ENCODE peak calls at places on chromosome 13, in four cellular contexts. One of them, this sample, is unnamed.

GRCh38 chr13:72875233-72875632 is 93.3 kb downstream of the PIBF1 start:
- DNase-seq in NCI-H2081: no peak
- DNase-seq in stimulated activated CD8-positive, alpha-beta memory T cell treated with anti-CD3 and anti-CD28 coated beads, Interleukin-15, amount 100 ng/mL, for 4 hours: no peak
- DNase-seq in T-helper 9 cell: no peak
- DNase-seq in this sample: no peak

GRCh38 chr13:24119593-24120508 is 40.7 kb upstream of the SPATA13 start:
- DNase-seq in NCI-H2081: no peak
- DNase-seq in T-helper 9 cell: no peak
- DNase-seq in stimulated activated CD8-positive, alpha-beta memory T cell treated with anti-CD3 and anti-CD28 coated beads, Interleukin-15, amount 100 ng/mL, for 4 hours: no peak
- DNase-seq in this sample: no peak

GRCh38 chr13:99969934-99970760 is 1.4 kb downstream of the ZIC5 start:
- DNase-seq in stimulated activated CD8-positive, alpha-beta memory T cell treated with anti-CD3 and anti-CD28 coated beads, Interleukin-15, amount 100 ng/mL, for 4 hours: peak; percentile 47
- DNase-seq in T-helper 9 cell: no peak
- DNase-seq in NCI-H2081: peak; percentile 54
- DNase-seq in this sample: no peak

GRCh38 chr13:100549316-100549715 is 39.3 kb downstream of the GGACT start:
- DNase-seq in stimulated activated CD8-positive, alpha-beta memory T cell treated with anti-CD3 and anti-CD28 coated beads, Interleukin-15, amount 100 ng/mL, for 4 hours: no peak
- DNase-seq in NCI-H2081: no peak
- DNase-seq in T-helper 9 cell: no peak
- DNase-seq in this sample: no peak

GRCh38 chr13:51532736-51533197 is 51.5 kb upstream of the WDFY2 start:
- DNase-seq in stimulated activated CD8-positive, alpha-beta memory T cell treated with anti-CD3 and anti-CD28 coated beads, Interleukin-15, amount 100 ng/mL, for 4 hours: no peak
- DNase-seq in NCI-H2081: no peak
- DNase-seq in T-helper 9 cell: no peak
- DNase-seq in this sample: no peak

GRCh38 chr13:59111711-59112110 is 1052.0 kb downstream of the DIAPH3 start:
- DNase-seq in NCI-H2081: no peak
- DNase-seq in T-helper 9 cell: no peak
- DNase-seq in stimulated activated CD8-positive, alpha-beta memory T cell treated with anti-CD3 and anti-CD28 coated beads, Interleukin-15, amount 100 ng/mL, for 4 hours: no peak
- DNase-seq in this sample: no peak

GRCh38 chr13:28583661-28584091 is 75.3 kb upstream of the POMP start:
- DNase-seq in T-helper 9 cell: no peak
- DNase-seq in NCI-H2081: no peak
- DNase-seq in stimulated activated CD8-positive, alpha-beta memory T cell treated with anti-CD3 and anti-CD28 coated beads, Interleukin-15, amount 100 ng/mL, for 4 hours: no peak
- DNase-seq in this sample: no peak

GRCh38 chr13:27795718-27796019 is 3.4 kb downstream of the GSX1 start:
- DNase-seq in NCI-H2081: no peak
- DNase-seq in stimulated activated CD8-positive, alpha-beta memory T cell treated with anti-CD3 and anti-CD28 coated beads, Interleukin-15, amount 100 ng/mL, for 4 hours: no peak
- DNase-seq in T-helper 9 cell: no peak
- DNase-seq in this sample: no peak

GRCh38 chr13:27321619-27322385 is 51.2 kb downstream of the RASL11A start:
- DNase-seq in stimulated activated CD8-positive, alpha-beta memory T cell treated with anti-CD3 and anti-CD28 coated beads, Interleukin-15, amount 100 ng/mL, for 4 hours: no peak
- DNase-seq in T-helper 9 cell: no peak
- DNase-seq in NCI-H2081: no peak
- DNase-seq in this sample: no peak